ENCODE peak calls at places on chromosomes 12 and 14, in five cellular contexts. Y is activated CD4-positive, alpha-beta T cell treated with anti-CD3 and anti-CD28 coated beads, Interleukin-2, amount 50 U/mL, for 4 hours; Z is T-helper 2 cell; C is HEK293T; K is SK-MEL-5. P is an unnamed sample.

GRCh38 chr12:32944195-32944594 is 47.6 kb upstream of the PKP2 start:
- DNase-seq in Y (no peak), Z (no peak), C (no peak), K (no peak), P (no peak)

GRCh38 chr12:107328442-107329133 is 235.2 kb upstream of the CRY1 start:
- DNase-seq in Y (no peak), Z (no peak), C (no peak), K (no peak), P (no peak)

GRCh38 chr12:127241056-127241830 is 1025.7 kb upstream of the TMEM132C start:
- DNase-seq in Y (no peak), Z (no peak), C (no peak), K (no peak), P (no peak)

GRCh38 chr12:21697829-21698630 is 40.4 kb upstream of the LDHB start:
- DNase-seq in Y (no peak), Z (no peak), C (no peak), K (peak; percentile 60), P (no peak)

GRCh38 chr14:96318836-96319235 is 44.3 kb downstream of the ATG2B start:
- DNase-seq in Y (no peak), Z (no peak), C (no peak), K (no peak), P (no peak)

GRCh38 chr12:101782544-101782855 is 43.2 kb upstream of the SYCP3 start:
- DNase-seq in Y (no peak), Z (no peak), C (no peak), K (no peak), P (no peak)

GRCh38 chr12:106743270-106743988 is 31.1 kb upstream of the RIC8B start:
- DNase-seq in Y (no peak), Z (no peak), C (no peak), K (no peak), P (no peak)

GRCh38 chr12:59980491-59980890 is 384.7 kb downstream of the SLC16A7 start:
- DNase-seq in Y (no peak), Z (no peak), C (no peak), K (no peak), P (no peak)

GRCh38 chr12:49057888-49058287 is 2.7 kb downstream of the KMT2D start:
- DNase-seq in Y (no peak), Z (no peak), C (no peak), K (no peak), P (no peak)

GRCh38 chr14:92960706-92961566 is 38.0 kb downstream of the CHGA start:
- DNase-seq in Y (no peak), Z (no peak), C (no peak), K (no peak), P (no peak)

GRCh38 chr12:64625243-64626077 is 15.2 kb downstream of the RASSF3 start:
- DNase-seq in Y (no peak), Z (no peak), C (no peak), K (peak; percentile 99), P (no peak)

GRCh38 chr12:24901975-24902461 is 46.9 kb downstream of the BCAT1 start:
- DNase-seq in Y (no peak), Z (no peak), C (no peak), K (no peak), P (no peak)

GRCh38 chr12:48296586-48297396 is 53.9 kb downstream of the ZNF641 start:
- DNase-seq in Y (peak; percentile 29), Z (peak; percentile 13), C (peak; percentile 83), K (no peak), P (no peak)

GRCh38 chr12:95322335-95322734 is 104.7 kb downstream of the VEZT start:
- DNase-seq in Y (no peak), Z (no peak), C (no peak), K (no peak), P (no peak)

GRCh38 chr14:101726295-101726953 is 35.1 kb upstream of the PPP2R5C start:
- DNase-seq in Y (no peak), Z (no peak), C (no peak), K (no peak), P (no peak)

GRCh38 chr12:42017036-42017435 is 127.6 kb downstream of the GXYLT1 start:
- DNase-seq in Y (no peak), Z (no peak), C (no peak), K (no peak), P (no peak)

GRCh38 chr12:42129595-42130204 is 15.0 kb downstream of the GXYLT1 start:
- DNase-seq in Y (peak; percentile 12), Z (no peak), C (peak; percentile 45), K (peak; percentile 82), P (no peak)

GRCh38 chr12:57539134-57539768 is 7.7 kb downstream of the DCTN2 start:
- DNase-seq in Y (no peak), Z (no peak), C (no peak), K (no peak), P (no peak)

GRCh38 chr14:99260652-99261551 is 11.1 kb downstream of the BCL11B start:
- DNase-seq in Y (no peak), Z (no peak), C (no peak), K (no peak), P (peak; percentile 52)

GRCh38 chr14:62039871-62040270 is 277.7 kb downstream of the SNAPC1 start:
- DNase-seq in Y (no peak), Z (no peak), C (no peak), K (no peak), P (no peak)

GRCh38 chr12:52742196-52742580 is 35.0 kb downstream of the KRT76 start:
- DNase-seq in Y (no peak), Z (no peak), C (no peak), K (no peak), P (no peak)

GRCh38 chr14:97415907-97416306 is 618.7 kb downstream of the VRK1 start:
- DNase-seq in Y (no peak), Z (no peak), C (no peak), K (no peak), P (no peak)

GRCh38 chr14:77053046-77053841 is 24.7 kb upstream of the IRF2BPL start:
- DNase-seq in Y (peak; percentile 70), Z (peak; percentile 53), C (peak; percentile 84), K (peak; percentile 76), P (peak; percentile 62)

GRCh38 chr14:89053303-89053702 is 228.9 kb downstream of the TTC8 start:
- DNase-seq in Y (no peak), Z (no peak), C (no peak), K (no peak), P (no peak)

GRCh38 chr14:70919774-70920173 is 12.5 kb downstream of the PCNX1 start:
- DNase-seq in Y (no peak), Z (no peak), C (no peak), K (no peak), P (no peak)

GRCh38 chr12:587132-587531 is 76.1 kb downstream of the NINJ2 start:
- DNase-seq in Y (no peak), Z (no peak), C (no peak), K (no peak), P (no peak)

GRCh38 chr14:73723799-73724621 is 9.8 kb upstream of the PNMA1 start:
- DNase-seq in Y (no peak), Z (no peak), C (no peak), K (peak; percentile 95), P (no peak)

GRCh38 chr12:80745851-80746250 is 29.1 kb downstream of the MYF5 start:
- DNase-seq in Y (no peak), Z (no peak), C (no peak), K (no peak), P (no peak)

GRCh38 chr14:65179918-65180724 is 77.8 kb upstream of the MAX start:
- DNase-seq in Y (peak; percentile 15), Z (peak; percentile 8), C (no peak), K (peak; percentile 28), P (no peak)

GRCh38 chr12:124920353-124920935 is 6.0 kb upstream of the UBC start:
- DNase-seq in Y (no peak), Z (no peak), C (no peak), K (no peak), P (no peak)

GRCh38 chr14:65369560-65369959 is 43.0 kb upstream of the FUT8 start:
- DNase-seq in Y (no peak), Z (no peak), C (no peak), K (no peak), P (no peak)

P was measured in T follicular helper cell.